ENCODE peak calls at places on chromosomes 3 and 15, in ten cellular contexts. One of them, this sample, is unnamed.

GRCh38 chr3:117238805-117239204 is 529.2 kb downstream of the TUSC7 start:
- DNase-seq in substantia nigra: no peak
- DNase-seq in D721Med: no peak
- DNase-seq in RKO: no peak
- DNase-seq in NB4: no peak
- DNase-seq in activated CD4-positive, alpha-beta T cell treated with anti-CD3 and anti-CD28 coated beads, Interleukin-2, amount 50 U/mL, for 48 hours: no peak
- DNase-seq in psoas muscle: no peak
- DNase-seq in ELR: no peak
- DNase-seq in Panc1: no peak
- DNase-seq in AML-193: no peak
- DNase-seq in this sample: no peak

GRCh38 chr3:13018039-13018431 is 55.2 kb downstream of the IQSEC1 start:
- DNase-seq in Panc1: no peak
- DNase-seq in ELR: no peak
- DNase-seq in D721Med: no peak
- DNase-seq in activated CD4-positive, alpha-beta T cell treated with anti-CD3 and anti-CD28 coated beads, Interleukin-2, amount 50 U/mL, for 48 hours: no peak
- DNase-seq in AML-193: no peak
- DNase-seq in substantia nigra: no peak
- DNase-seq in NB4: no peak
- DNase-seq in psoas muscle: peak
- DNase-seq in RKO: no peak
- DNase-seq in this sample: no peak

GRCh38 chr3:186365202-186365974 is 3.4 kb upstream of the DGKG start:
- DNase-seq in D721Med: no peak
- DNase-seq in psoas muscle: no peak
- DNase-seq in ELR: no peak
- DNase-seq in NB4: peak
- DNase-seq in substantia nigra: no peak
- DNase-seq in activated CD4-positive, alpha-beta T cell treated with anti-CD3 and anti-CD28 coated beads, Interleukin-2, amount 50 U/mL, for 48 hours: no peak
- DNase-seq in RKO: peak
- DNase-seq in AML-193: peak
- DNase-seq in Panc1: no peak
- DNase-seq in this sample: no peak

GRCh38 chr15:97652700-97653167 is 307.8 kb upstream of the ARRDC4 start:
- DNase-seq in D721Med: no peak
- DNase-seq in AML-193: no peak
- DNase-seq in Panc1: no peak
- DNase-seq in RKO: no peak
- DNase-seq in NB4: no peak
- DNase-seq in ELR: no peak
- DNase-seq in psoas muscle: no peak
- DNase-seq in substantia nigra: no peak
- DNase-seq in activated CD4-positive, alpha-beta T cell treated with anti-CD3 and anti-CD28 coated beads, Interleukin-2, amount 50 U/mL, for 48 hours: no peak
- DNase-seq in this sample: no peak

GRCh38 chr3:11312139-11312538 is 39.9 kb downstream of the ATG7 start:
- DNase-seq in RKO: no peak
- DNase-seq in Panc1: no peak
- DNase-seq in ELR: no peak
- DNase-seq in D721Med: no peak
- DNase-seq in activated CD4-positive, alpha-beta T cell treated with anti-CD3 and anti-CD28 coated beads, Interleukin-2, amount 50 U/mL, for 48 hours: no peak
- DNase-seq in NB4: no peak
- DNase-seq in AML-193: no peak
- DNase-seq in psoas muscle: no peak
- DNase-seq in substantia nigra: no peak
- DNase-seq in this sample: no peak

GRCh38 chr15:60052796-60053195 is 48.7 kb downstream of the FOXB1 start:
- DNase-seq in activated CD4-positive, alpha-beta T cell treated with anti-CD3 and anti-CD28 coated beads, Interleukin-2, amount 50 U/mL, for 48 hours: no peak
- DNase-seq in ELR: peak
- DNase-seq in NB4: no peak
- DNase-seq in D721Med: no peak
- DNase-seq in RKO: no peak
- DNase-seq in AML-193: no peak
- DNase-seq in Panc1: no peak
- DNase-seq in substantia nigra: no peak
- DNase-seq in psoas muscle: no peak
- DNase-seq in this sample: no peak

GRCh38 chr15:22855791-22856190 is 17.3 kb downstream of the NIPA2 start:
- DNase-seq in D721Med: no peak
- DNase-seq in Panc1: no peak
- DNase-seq in substantia nigra: no peak
- DNase-seq in psoas muscle: no peak
- DNase-seq in ELR: no peak
- DNase-seq in activated CD4-positive, alpha-beta T cell treated with anti-CD3 and anti-CD28 coated beads, Interleukin-2, amount 50 U/mL, for 48 hours: no peak
- DNase-seq in AML-193: no peak
- DNase-seq in NB4: no peak
- DNase-seq in RKO: no peak
- DNase-seq in this sample: no peak

GRCh38 chr3:140584549-140584948 is 93.3 kb upstream of the TRIM42 start:
- DNase-seq in activated CD4-positive, alpha-beta T cell treated with anti-CD3 and anti-CD28 coated beads, Interleukin-2, amount 50 U/mL, for 48 hours: no peak
- DNase-seq in D721Med: no peak
- DNase-seq in RKO: no peak
- DNase-seq in Panc1: no peak
- DNase-seq in AML-193: no peak
- DNase-seq in substantia nigra: no peak
- DNase-seq in ELR: no peak
- DNase-seq in psoas muscle: no peak
- DNase-seq in NB4: no peak
- DNase-seq in this sample: no peak

GRCh38 chr15:81239190-81239589 is 42.5 kb downstream of the IL16 start:
- DNase-seq in activated CD4-positive, alpha-beta T cell treated with anti-CD3 and anti-CD28 coated beads, Interleukin-2, amount 50 U/mL, for 48 hours: no peak
- DNase-seq in Panc1: no peak
- DNase-seq in RKO: no peak
- DNase-seq in ELR: no peak
- DNase-seq in psoas muscle: no peak
- DNase-seq in D721Med: no peak
- DNase-seq in substantia nigra: no peak
- DNase-seq in AML-193: no peak
- DNase-seq in NB4: no peak
- DNase-seq in this sample: no peak

GRCh38 chr3:152352559-152352958 is 83.8 kb downstream of the MBNL1 start:
- DNase-seq in substantia nigra: no peak
- DNase-seq in AML-193: no peak
- DNase-seq in D721Med: no peak
- DNase-seq in activated CD4-positive, alpha-beta T cell treated with anti-CD3 and anti-CD28 coated beads, Interleukin-2, amount 50 U/mL, for 48 hours: no peak
- DNase-seq in RKO: no peak
- DNase-seq in ELR: peak
- DNase-seq in NB4: no peak
- DNase-seq in Panc1: no peak
- DNase-seq in psoas muscle: no peak
- DNase-seq in this sample: no peak

GRCh38 chr3:52483577-52484495 is 11.3 kb upstream of the STAB1 start:
- DNase-seq in NB4: no peak
- DNase-seq in activated CD4-positive, alpha-beta T cell treated with anti-CD3 and anti-CD28 coated beads, Interleukin-2, amount 50 U/mL, for 48 hours: no peak
- DNase-seq in ELR: no peak
- DNase-seq in RKO: no peak
- DNase-seq in psoas muscle: peak
- DNase-seq in substantia nigra: no peak
- DNase-seq in AML-193: no peak
- DNase-seq in D721Med: no peak
- DNase-seq in Panc1: no peak
- DNase-seq in this sample: no peak

GRCh38 chr3:176916777-176917176 is 280.5 kb downstream of the TBL1XR1 start:
- DNase-seq in substantia nigra: no peak
- DNase-seq in D721Med: no peak
- DNase-seq in ELR: no peak
- DNase-seq in AML-193: no peak
- DNase-seq in NB4: no peak
- DNase-seq in RKO: no peak
- DNase-seq in Panc1: no peak
- DNase-seq in psoas muscle: no peak
- DNase-seq in activated CD4-positive, alpha-beta T cell treated with anti-CD3 and anti-CD28 coated beads, Interleukin-2, amount 50 U/mL, for 48 hours: no peak
- DNase-seq in this sample: no peak

GRCh38 chr3:38343797-38344594 is 2.6 kb upstream of the XYLB start:
- DNase-seq in psoas muscle: no peak
- DNase-seq in RKO: no peak
- DNase-seq in ELR: peak
- DNase-seq in NB4: peak
- DNase-seq in D721Med: no peak
- DNase-seq in activated CD4-positive, alpha-beta T cell treated with anti-CD3 and anti-CD28 coated beads, Interleukin-2, amount 50 U/mL, for 48 hours: no peak
- DNase-seq in AML-193: peak
- DNase-seq in Panc1: no peak
- DNase-seq in substantia nigra: no peak
- DNase-seq in this sample: no peak

GRCh38 chr3:46710671-46711295 is 6.9 kb downstream of the PRSS50 start:
- DNase-seq in ELR: no peak
- DNase-seq in Panc1: no peak
- DNase-seq in substantia nigra: no peak
- DNase-seq in D721Med: no peak
- DNase-seq in NB4: no peak
- DNase-seq in AML-193: no peak
- DNase-seq in activated CD4-positive, alpha-beta T cell treated with anti-CD3 and anti-CD28 coated beads, Interleukin-2, amount 50 U/mL, for 48 hours: no peak
- DNase-seq in RKO: no peak
- DNase-seq in psoas muscle: no peak
- DNase-seq in this sample: no peak

GRCh38 chr15:40785158-40785557 is 15.4 kb downstream of the C15orf62 start:
- DNase-seq in NB4: no peak
- DNase-seq in D721Med: no peak
- DNase-seq in ELR: no peak
- DNase-seq in Panc1: no peak
- DNase-seq in RKO: no peak
- DNase-seq in activated CD4-positive, alpha-beta T cell treated with anti-CD3 and anti-CD28 coated beads, Interleukin-2, amount 50 U/mL, for 48 hours: no peak
- DNase-seq in psoas muscle: no peak
- DNase-seq in AML-193: no peak
- DNase-seq in substantia nigra: no peak
- DNase-seq in this sample: no peak

GRCh38 chr15:76393614-76394013 is 57.0 kb downstream of the ISL2 start:
- DNase-seq in Panc1: no peak
- DNase-seq in RKO: no peak
- DNase-seq in ELR: no peak
- DNase-seq in NB4: no peak
- DNase-seq in substantia nigra: no peak
- DNase-seq in psoas muscle: no peak
- DNase-seq in activated CD4-positive, alpha-beta T cell treated with anti-CD3 and anti-CD28 coated beads, Interleukin-2, amount 50 U/mL, for 48 hours: no peak
- DNase-seq in D721Med: no peak
- DNase-seq in AML-193: no peak
- DNase-seq in this sample: no peak

GRCh38 chr15:27714675-27715074 is 384.4 kb downstream of the OCA2 start:
- DNase-seq in NB4: no peak
- DNase-seq in Panc1: no peak
- DNase-seq in ELR: no peak
- DNase-seq in D721Med: no peak
- DNase-seq in activated CD4-positive, alpha-beta T cell treated with anti-CD3 and anti-CD28 coated beads, Interleukin-2, amount 50 U/mL, for 48 hours: no peak
- DNase-seq in RKO: no peak
- DNase-seq in AML-193: no peak
- DNase-seq in substantia nigra: no peak
- DNase-seq in psoas muscle: no peak
- DNase-seq in this sample: no peak

GRCh38 chr15:70557506-70558258 is 205.7 kb downstream of the UACA start:
- DNase-seq in ELR: no peak
- DNase-seq in RKO: no peak
- DNase-seq in D721Med: no peak
- DNase-seq in AML-193: no peak
- DNase-seq in Panc1: no peak
- DNase-seq in substantia nigra: no peak
- DNase-seq in psoas muscle: no peak
- DNase-seq in NB4: no peak
- DNase-seq in activated CD4-positive, alpha-beta T cell treated with anti-CD3 and anti-CD28 coated beads, Interleukin-2, amount 50 U/mL, for 48 hours: no peak
- DNase-seq in this sample: no peak

GRCh38 chr15:40894689-40895308 is 549 bp downstream of the VPS18 start:
- DNase-seq in ELR: peak
- DNase-seq in substantia nigra: no peak
- DNase-seq in psoas muscle: peak
- DNase-seq in AML-193: peak
- DNase-seq in RKO: peak
- DNase-seq in activated CD4-positive, alpha-beta T cell treated with anti-CD3 and anti-CD28 coated beads, Interleukin-2, amount 50 U/mL, for 48 hours: peak
- DNase-seq in D721Med: no peak
- DNase-seq in Panc1: no peak
- DNase-seq in NB4: peak
- DNase-seq in this sample: peak

This sample was measured in left colon.